ENCODE peak calls at places on chromosome 17, in six cellular contexts. T, P, U, L, Q and J are unnamed samples.

GRCh38 chr17:19305761-19306159 is 56.8 kb downstream of the B9D1 start:
- DNase-seq in T (no peak), P (no peak), U (no peak), L (no peak), Q (no peak), J (no peak)

GRCh38 chr17:1779571-1780074 is 17.8 kb downstream of the SERPINF1 start:
- DNase-seq in T (peak; percentile 76), P (no peak), U (no peak), L (no peak), Q (no peak), J (no peak)

GRCh38 chr17:48477235-48477634 is 47.2 kb upstream of the SKAP1 start:
- DNase-seq in T (no peak), P (no peak), U (no peak), L (no peak), Q (no peak), J (no peak)

GRCh38 chr17:8391711-8392110 is 5.9 kb downstream of the RNF222 start:
- DNase-seq in T (no peak), P (no peak), U (no peak), L (no peak), Q (no peak), J (no peak)

GRCh38 chr17:37425268-37425667 is 18.6 kb downstream of the TADA2A start:
- DNase-seq in T (no peak), P (no peak), U (no peak), L (no peak), Q (no peak), J (no peak)

GRCh38 chr17:2194778-2195417 is 108.7 kb downstream of the SMG6 start:
- DNase-seq in T (no peak), P (no peak), U (no peak), L (no peak), Q (no peak), J (no peak)

GRCh38 chr17:18999911-19000310 is 4.7 kb downstream of the FAM83G start:
- DNase-seq in T (no peak), P (no peak), U (no peak), L (no peak), Q (no peak), J (no peak)

GRCh38 chr17:67239597-67239996 is 5.4 kb downstream of the HELZ start:
- DNase-seq in T (no peak), P (no peak), U (no peak), L (peak; percentile 58), Q (no peak), J (no peak)

GRCh38 chr17:73455050-73455687 is 143.4 kb upstream of the CDC42EP4 start:
- DNase-seq in T (no peak), P (no peak), U (no peak), L (no peak), Q (no peak), J (no peak)

GRCh38 chr17:81528384-81528650 is 140 bp downstream of the FSCN2 start:
- DNase-seq in T (no peak), P (no peak), U (no peak), L (no peak), Q (no peak), J (no peak)

GRCh38 chr17:81528651-81529436 is 667 bp downstream of the FSCN2 start:
- DNase-seq in T (no peak), P (no peak), U (no peak), L (no peak), Q (no peak), J (no peak)

GRCh38 chr17:81526662-81527571 is 1.3 kb upstream of the FSCN2 start:
- DNase-seq in T (no peak), P (no peak), U (no peak), L (no peak), Q (no peak), J (no peak)

GRCh38 chr17:81529437-81529803 is 1.2 kb downstream of the FSCN2 start:
- DNase-seq in T (no peak), P (no peak), U (no peak), L (no peak), Q (no peak), J (no peak)

GRCh38 chr17:81527591-81528383 is at the start of gene FSCN2:
- DNase-seq in T (no peak), P (no peak), U (no peak), L (no peak), Q (no peak), J (no peak)
- TF ChIP-seq MYC in T (no peak), P (no peak), U (no peak), L (no peak), Q (no peak), J (no peak)

DNA sequence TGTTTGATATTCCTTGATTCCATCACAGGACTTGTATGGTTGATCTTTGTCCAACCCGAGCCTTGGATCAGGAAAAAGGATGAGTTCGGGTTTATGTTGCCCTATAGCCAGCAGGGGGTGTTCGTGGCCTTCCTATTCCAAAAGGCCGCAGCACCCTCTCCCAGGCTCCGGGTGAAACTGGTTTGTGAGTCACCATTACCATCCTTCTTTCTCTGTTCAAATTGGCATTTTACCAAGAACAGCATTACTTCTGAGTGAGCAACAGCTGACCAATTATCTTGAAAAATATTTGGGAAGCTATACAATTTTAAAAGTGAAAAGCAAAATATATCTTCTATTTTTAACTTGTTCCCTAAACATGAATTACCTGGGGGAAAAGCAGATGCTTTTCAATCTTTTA is 24.3 kb upstream of the KRT20 start:
- DNase-seq in T (peak; percentile 90), P (peak; percentile 92), U (peak; percentile 92), L (peak; percentile 83), Q (no peak), J (peak; percentile 74)
- TF ChIP-seq CTCF in T (peak; percentile 77), P (peak; percentile 98), U (peak; percentile 94), L (peak; percentile 83), Q (peak; percentile 72), J (peak; percentile 62)

GRCh38 chr17:31431795-31432658 is 40.6 kb downstream of the RAB11FIP4 start:
- DNase-seq in T (no peak), P (no peak), U (peak; percentile 30), L (no peak), Q (no peak), J (no peak)
- TF ChIP-seq MYC in T (no peak), P (no peak), U (no peak), L (no peak), Q (no peak), J (no peak)

GRCh38 chr17:81576621-81577277 is 24.6 kb upstream of the FAAP100 start:
- DNase-seq in T (peak; percentile 78), P (peak; percentile 89), U (peak; percentile 89), L (no peak), Q (no peak), J (no peak)

GRCh38 chr17:81574643-81574956 is 22.4 kb upstream of the FAAP100 start:
- DNase-seq in T (no peak), P (no peak), U (no peak), L (no peak), Q (no peak), J (no peak)

GRCh38 chr17:81572499-81573030 is 20.4 kb upstream of the FAAP100 start:
- DNase-seq in T (no peak), P (no peak), U (no peak), L (no peak), Q (no peak), J (no peak)

GRCh38 chr17:81575836-81576235 is 23.7 kb upstream of the FAAP100 start:
- DNase-seq in T (no peak), P (no peak), U (peak; percentile 59), L (no peak), Q (no peak), J (no peak)

GRCh38 chr17:81573794-81574642 is 21.9 kb upstream of the FAAP100 start:
- DNase-seq in T (no peak), P (no peak), U (no peak), L (no peak), Q (no peak), J (no peak)
- TF ChIP-seq CTCF in T (no peak), P (no peak), U (no peak), L (no peak), Q (no peak), J (no peak)

GRCh38 chr17:56347646-56348045 is 194.4 kb downstream of the ANKFN1 start:
- DNase-seq in T (no peak), P (no peak), U (no peak), L (no peak), Q (no peak), J (no peak)
- TF ChIP-seq MYC in T (no peak), P (no peak), U (no peak), L (no peak), Q (no peak), J (no peak)

GRCh38 chr17:77821114-77821513 is 137.4 kb upstream of the TNRC6C start:
- DNase-seq in T (no peak), P (peak; percentile 34), U (peak; percentile 29), L (peak; percentile 24), Q (no peak), J (peak; percentile 74)
- TF ChIP-seq CTCF in T (no peak), P (no peak), U (peak; percentile 56), L (peak; percentile 32), Q (no peak), J (no peak)